ENCODE peak calls at places on chromosomes 7 and 10, in eight cellular contexts. X, P, B, N, G, Q, H and J are unnamed samples.

GRCh38 chr7:87188930-87189329 is 30.6 kb downstream of the TMEM243 start:
- ATAC-seq in X (no peak), P (no peak), B (no peak), N (no peak), G (no peak), Q (no peak), H (peak), J (no peak)

GRCh38 chr7:70919491-70920073 is 212.4 kb upstream of the GALNT17 start:
- ATAC-seq in X (no peak), P (no peak), B (no peak), N (no peak), G (no peak), Q (no peak), H (no peak), J (no peak)

GRCh38 chr7:269721-270120 is 20.2 kb upstream of the FOXL3 start:
- ATAC-seq in X (no peak), P (no peak), B (no peak), N (no peak), G (no peak), Q (no peak), H (no peak), J (no peak)

GRCh38 chr7:2638224-2638991 is 6.6 kb downstream of the TTYH3 start:
- ATAC-seq in X (no peak), P (peak), B (no peak), N (no peak), G (no peak), Q (peak), H (no peak), J (no peak)

GRCh38 chr7:120760050-120760449 is 97.9 kb downstream of the TSPAN12 start:
- ATAC-seq in X (no peak), P (no peak), B (no peak), N (no peak), G (no peak), Q (no peak), H (peak), J (no peak)

GRCh38 chr10:21183025-21183424 is 285.9 kb upstream of the NEBL start:
- ATAC-seq in X (no peak), P (no peak), B (no peak), N (no peak), G (peak), Q (no peak), H (no peak), J (no peak)

GRCh38 chr7:123004931-123005330 is 9.4 kb upstream of the TAS2R16 start:
- ATAC-seq in X (no peak), P (no peak), B (no peak), N (no peak), G (no peak), Q (no peak), H (no peak), J (no peak)

GRCh38 chr10:5566606-5567005 is 41.8 kb downstream of the CALML3 start:
- ATAC-seq in X (no peak), P (no peak), B (no peak), N (no peak), G (no peak), Q (no peak), H (no peak), J (no peak)

GRCh38 chr7:150848561-150849115 is 3.7 kb upstream of the AOC1 start:
- ATAC-seq in X (no peak), P (no peak), B (no peak), N (no peak), G (no peak), Q (no peak), H (no peak), J (no peak)

GRCh38 chr10:98339790-98340189 is 71.8 kb upstream of the LOXL4 start:
- ATAC-seq in X (no peak), P (no peak), B (no peak), N (no peak), G (no peak), Q (no peak), H (peak), J (no peak)

GRCh38 chr7:159198016-159198724 is 53.5 kb upstream of the VIPR2 start:
- ATAC-seq in X (no peak), P (no peak), B (no peak), N (no peak), G (peak), Q (no peak), H (no peak), J (no peak)

GRCh38 chr10:92011560-92012214 is 88.1 kb downstream of the BTAF1 start:
- ATAC-seq in X (no peak), P (peak), B (no peak), N (peak), G (peak), Q (peak), H (no peak), J (no peak)

GRCh38 chr7:20542594-20542993 is 72.9 kb upstream of the ABCB5 start:
- ATAC-seq in X (no peak), P (no peak), B (no peak), N (no peak), G (no peak), Q (no peak), H (no peak), J (peak)

GRCh38 chr7:135879238-135879637 is 97.9 kb downstream of the MTPN start:
- ATAC-seq in X (no peak), P (no peak), B (no peak), N (no peak), G (no peak), Q (no peak), H (no peak), J (no peak)

GRCh38 chr7:121181357-121181756 is 147.4 kb upstream of the WNT16 start:
- ATAC-seq in X (no peak), P (no peak), B (no peak), N (no peak), G (no peak), Q (no peak), H (no peak), J (no peak)

GRCh38 chr7:105978035-105978434 is 15.0 kb downstream of the CDHR3 start:
- ATAC-seq in X (no peak), P (no peak), B (peak), N (no peak), G (no peak), Q (no peak), H (no peak), J (no peak)

GRCh38 chr7:153099235-153099634 is 339.7 kb downstream of the ACTR3B start:
- ATAC-seq in X (no peak), P (no peak), B (peak), N (no peak), G (no peak), Q (no peak), H (no peak), J (peak)

GRCh38 chr10:78458983-78459638 is 425.4 kb downstream of the RPS24 start:
- ATAC-seq in X (no peak), P (peak), B (no peak), N (no peak), G (peak), Q (peak), H (no peak), J (no peak)

GRCh38 chr10:117382831-117383230 is 7.6 kb upstream of the PDZD8 start:
- ATAC-seq in X (no peak), P (no peak), B (no peak), N (no peak), G (no peak), Q (peak), H (no peak), J (no peak)

GRCh38 chr7:30805081-30805691 is 34.0 kb downstream of the MINDY4 start:
- ATAC-seq in X (no peak), P (no peak), B (no peak), N (no peak), G (no peak), Q (no peak), H (no peak), J (peak)

GRCh38 chr7:43108255-43109011 is 4.0 kb upstream of the HECW1 start:
- ATAC-seq in X (peak), P (peak), B (peak), N (peak), G (peak), Q (peak), H (peak), J (peak)

GRCh38 chr7:117025891-117026290 is 72.6 kb downstream of the ST7 start:
- ATAC-seq in X (no peak), P (no peak), B (no peak), N (no peak), G (no peak), Q (no peak), H (no peak), J (no peak)
- H3K27ac ChIP-seq in X (no peak), P (no peak), B (no peak), N (no peak), G (no peak), Q (no peak), H (no peak), J (no peak)

DNA sequence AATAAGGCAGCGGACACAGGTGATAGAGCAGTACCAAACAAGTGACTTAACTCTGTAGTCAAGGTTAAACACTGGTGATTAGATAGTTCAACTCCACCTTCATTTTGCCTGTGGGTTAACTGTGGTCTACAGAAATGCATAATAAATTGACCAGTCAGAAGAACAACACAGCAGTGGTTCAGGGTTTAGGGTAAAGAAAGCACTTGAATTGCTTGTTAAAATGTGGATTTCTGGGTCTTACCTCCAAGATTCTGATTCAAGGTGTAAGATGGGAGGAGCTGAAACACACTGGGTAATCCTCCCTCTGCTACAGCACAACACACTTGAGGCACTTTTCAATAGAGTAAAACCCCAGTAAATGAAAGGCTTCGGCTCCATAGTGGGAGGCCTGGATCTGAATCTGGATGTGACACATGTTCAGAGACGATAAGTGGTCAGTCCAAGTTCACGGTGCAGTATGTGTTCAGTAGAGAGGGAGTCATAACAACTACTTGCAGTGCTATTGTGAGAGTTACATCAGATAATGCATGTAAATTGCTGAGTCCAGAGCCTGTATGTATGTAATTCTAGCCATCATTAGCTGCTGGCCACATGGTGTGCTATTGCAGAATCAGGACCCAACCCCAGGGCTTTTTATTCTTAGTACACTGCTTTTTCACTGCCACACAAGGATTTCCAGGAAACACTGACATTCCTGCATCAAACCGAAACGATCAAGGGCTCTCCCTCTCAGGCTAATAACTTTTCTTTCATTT is 141.7 kb downstream of the SORCS1 start:
- ATAC-seq in X (no peak), P (no peak), B (no peak), N (no peak), G (peak), Q (no peak), H (no peak), J (no peak)
- TF ChIP-seq POLR2AphosphoS5 in X (no peak), P (no peak), B (no peak), N (no peak), G (peak), Q (no peak), H (no peak), J (no peak)

GRCh38 chr7:154985230-154985629 is 17.7 kb downstream of the PAXIP1 start:
- ATAC-seq in X (no peak), P (no peak), B (no peak), N (no peak), G (peak), Q (no peak), H (no peak), J (no peak)
- H3K27ac ChIP-seq in X (no peak), P (no peak), B (no peak), N (no peak), G (no peak), Q (no peak), H (no peak), J (peak)

GRCh38 chr7:1287629-1288225 is 55.1 kb downstream of the UNCX start:
- ATAC-seq in X (no peak), P (peak), B (no peak), N (no peak), G (no peak), Q (peak), H (no peak), J (no peak)

GRCh38 chr7:1288390-1288995 is 55.8 kb downstream of the UNCX start:
- ATAC-seq in X (no peak), P (no peak), B (no peak), N (no peak), G (no peak), Q (no peak), H (no peak), J (no peak)

GRCh38 chr7:1285556-1286301 is 53.1 kb downstream of the UNCX start:
- ATAC-seq in X (no peak), P (no peak), B (no peak), N (no peak), G (no peak), Q (no peak), H (no peak), J (no peak)

GRCh38 chr7:1288996-1289551 is 56.4 kb downstream of the UNCX start:
- ATAC-seq in X (no peak), P (no peak), B (no peak), N (no peak), G (no peak), Q (no peak), H (no peak), J (no peak)

GRCh38 chr7:1286946-1287628 is 54.4 kb downstream of the UNCX start:
- ATAC-seq in X (no peak), P (no peak), B (no peak), N (no peak), G (no peak), Q (peak), H (no peak), J (no peak)
- TF ChIP-seq POLR2AphosphoS5 in X (no peak), P (no peak), B (no peak), N (no peak), G (no peak), Q (no peak), H (no peak), J (no peak)

GRCh38 chr7:22205631-22206030 is 151.3 kb downstream of the RAPGEF5 start:
- ATAC-seq in X (no peak), P (no peak), B (no peak), N (no peak), G (no peak), Q (no peak), H (no peak), J (no peak)

GRCh38 chr7:22204312-22204711 is 152.6 kb downstream of the RAPGEF5 start:
- ATAC-seq in X (no peak), P (no peak), B (no peak), N (no peak), G (no peak), Q (no peak), H (no peak), J (no peak)

GRCh38 chr7:22208806-22209205 is 148.1 kb downstream of the RAPGEF5 start:
- ATAC-seq in X (no peak), P (no peak), B (no peak), N (no peak), G (no peak), Q (no peak), H (no peak), J (no peak)

GRCh38 chr7:22210355-22210754 is 146.6 kb downstream of the RAPGEF5 start:
- ATAC-seq in X (no peak), P (no peak), B (no peak), N (peak), G (no peak), Q (no peak), H (peak), J (no peak)

GRCh38 chr7:22207724-22208225 is 149.2 kb downstream of the RAPGEF5 start:
- ATAC-seq in X (no peak), P (no peak), B (no peak), N (no peak), G (no peak), Q (no peak), H (no peak), J (no peak)
- H3K27ac ChIP-seq in X (no peak), P (no peak), B (peak), N (no peak), G (no peak), Q (no peak), H (no peak), J (no peak)

GRCh38 chr10:128553755-128554154 is 427.5 kb upstream of the MKI67 start:
- ATAC-seq in X (no peak), P (no peak), B (no peak), N (no peak), G (no peak), Q (no peak), H (no peak), J (no peak)
- TF ChIP-seq POLR2AphosphoS5 in X (no peak), P (no peak), B (no peak), N (no peak), G (no peak), Q (no peak), H (no peak), J (no peak)